ENCODE peak calls at places on chromosomes 12 and 14, in six cellular contexts. One of them, this sample, is unnamed. For H3K4me1 and H3K27me3, the result is how much of the 10 kb centered on the place peaks cover.

GRCh38 chr12:69685810-69686209 is 13.3 kb downstream of the BEST3 start:
- DNase-seq in CD4-positive, CD25-positive, alpha-beta regulatory T cell: no peak
- DNase-seq in transverse colon: no peak
- DNase-seq in Peyer's patch: no peak
- DNase-seq in spleen: no peak
- DNase-seq in aorta: no peak
- DNase-seq in this sample: no peak

GRCh38 chr12:65511927-65512326 is 233.4 kb downstream of the MSRB3 start:
- DNase-seq in CD4-positive, CD25-positive, alpha-beta regulatory T cell: no peak
- DNase-seq in transverse colon: no peak
- DNase-seq in Peyer's patch: no peak
- DNase-seq in spleen: no peak
- DNase-seq in aorta: no peak
- DNase-seq in this sample: no peak

GRCh38 chr12:119148049-119148448 is 30.7 kb upstream of the HSPB8 start:
- DNase-seq in CD4-positive, CD25-positive, alpha-beta regulatory T cell: no peak
- DNase-seq in transverse colon: no peak
- DNase-seq in Peyer's patch: no peak
- DNase-seq in spleen: no peak
- DNase-seq in aorta: no peak
- DNase-seq in this sample: no peak

GRCh38 chr12:128798543-128799341 is 25.0 kb downstream of the SLC15A4 start:
- DNase-seq in CD4-positive, CD25-positive, alpha-beta regulatory T cell: no peak
- DNase-seq in transverse colon: no peak
- DNase-seq in Peyer's patch: no peak
- DNase-seq in spleen: no peak
- DNase-seq in aorta: no peak
- DNase-seq in this sample: no peak

GRCh38 chr14:94394594-94395305 is 6.3 kb upstream of the SERPINA1 start:
- DNase-seq in CD4-positive, CD25-positive, alpha-beta regulatory T cell: no peak
- DNase-seq in transverse colon: peak
- DNase-seq in Peyer's patch: no peak
- DNase-seq in spleen: peak
- DNase-seq in aorta: peak
- DNase-seq in this sample: no peak

GRCh38 chr14:51787352-51787751 is 73.1 kb upstream of the GNG2 start:
- DNase-seq in CD4-positive, CD25-positive, alpha-beta regulatory T cell: no peak
- DNase-seq in transverse colon: no peak
- DNase-seq in Peyer's patch: no peak
- DNase-seq in spleen: no peak
- DNase-seq in aorta: no peak
- DNase-seq in this sample: no peak

GRCh38 chr12:132021031-132021871 is 71.5 kb downstream of the EP400 start:
- DNase-seq in CD4-positive, CD25-positive, alpha-beta regulatory T cell: no peak
- DNase-seq in transverse colon: no peak
- DNase-seq in Peyer's patch: no peak
- DNase-seq in spleen: no peak
- DNase-seq in aorta: peak
- DNase-seq in this sample: no peak

GRCh38 chr12:102740157-102741032 is 176.6 kb downstream of the PAH start:
- DNase-seq in CD4-positive, CD25-positive, alpha-beta regulatory T cell: no peak
- DNase-seq in transverse colon: no peak
- DNase-seq in Peyer's patch: no peak
- DNase-seq in spleen: no peak
- DNase-seq in aorta: no peak
- DNase-seq in this sample: no peak

GRCh38 chr14:36293824-36294223 is 26.6 kb downstream of the MBIP start:
- DNase-seq in CD4-positive, CD25-positive, alpha-beta regulatory T cell: no peak
- DNase-seq in transverse colon: no peak
- DNase-seq in Peyer's patch: no peak
- DNase-seq in spleen: no peak
- DNase-seq in aorta: no peak
- DNase-seq in this sample: no peak

GRCh38 chr12:42583017-42583416 is 6.5 kb downstream of the PRICKLE1 start:
- DNase-seq in CD4-positive, CD25-positive, alpha-beta regulatory T cell: no peak
- DNase-seq in transverse colon: no peak
- DNase-seq in Peyer's patch: no peak
- DNase-seq in spleen: no peak
- DNase-seq in aorta: no peak
- DNase-seq in this sample: no peak

GRCh38 chr12:120662879-120663278 is 22.5 kb downstream of the CABP1 start:
- DNase-seq in CD4-positive, CD25-positive, alpha-beta regulatory T cell: no peak
- DNase-seq in transverse colon: no peak
- DNase-seq in Peyer's patch: no peak
- DNase-seq in spleen: no peak
- DNase-seq in aorta: no peak
- DNase-seq in this sample: no peak

GRCh38 chr12:49920241-49920914 is 16.7 kb upstream of the FAIM2 start:
- DNase-seq in CD4-positive, CD25-positive, alpha-beta regulatory T cell: no peak
- DNase-seq in transverse colon: no peak
- DNase-seq in Peyer's patch: no peak
- DNase-seq in spleen: peak
- DNase-seq in aorta: no peak
- DNase-seq in this sample: no peak

GRCh38 chr12:25254271-25254880 is 3.6 kb upstream of the KRAS start:
- DNase-seq in CD4-positive, CD25-positive, alpha-beta regulatory T cell: no peak
- DNase-seq in transverse colon: no peak
- DNase-seq in Peyer's patch: no peak
- DNase-seq in spleen: no peak
- DNase-seq in aorta: no peak
- DNase-seq in this sample: no peak

GRCh38 chr12:131843527-131843926 is 15.3 kb downstream of the MMP17 start:
- DNase-seq in CD4-positive, CD25-positive, alpha-beta regulatory T cell: no peak
- DNase-seq in transverse colon: no peak
- DNase-seq in Peyer's patch: no peak
- DNase-seq in spleen: no peak
- DNase-seq in aorta: no peak
- DNase-seq in this sample: no peak

GRCh38 chr12:3795096-3795799 is 42.3 kb upstream of the CRACR2A start:
- DNase-seq in CD4-positive, CD25-positive, alpha-beta regulatory T cell: no peak
- DNase-seq in transverse colon: no peak
- DNase-seq in Peyer's patch: no peak
- DNase-seq in spleen: no peak
- DNase-seq in aorta: no peak
- DNase-seq in this sample: no peak

GRCh38 chr14:21103710-21104447 is 3.0 kb downstream of the TMEM253 start:
- DNase-seq in CD4-positive, CD25-positive, alpha-beta regulatory T cell: peak
- DNase-seq in transverse colon: peak
- DNase-seq in Peyer's patch: peak
- DNase-seq in spleen: peak
- DNase-seq in aorta: peak
- DNase-seq in this sample: peak

GRCh38 chr12:124326104-124326503 is 31.2 kb downstream of the RFLNA start:
- DNase-seq in CD4-positive, CD25-positive, alpha-beta regulatory T cell: no peak
- DNase-seq in transverse colon: no peak
- DNase-seq in Peyer's patch: no peak
- DNase-seq in spleen: no peak
- DNase-seq in aorta: no peak
- DNase-seq in this sample: no peak

GRCh38 chr12:72618764-72619163 is 346.6 kb downstream of the TRHDE start:
- DNase-seq in CD4-positive, CD25-positive, alpha-beta regulatory T cell: no peak
- DNase-seq in transverse colon: no peak
- DNase-seq in Peyer's patch: no peak
- DNase-seq in spleen: no peak
- DNase-seq in aorta: no peak
- DNase-seq in this sample: no peak

GRCh38 chr12:114407034-114407420 is 1.1 kb upstream of the TBX5 start:
- DNase-seq in CD4-positive, CD25-positive, alpha-beta regulatory T cell: no peak
- DNase-seq in transverse colon: no peak
- DNase-seq in Peyer's patch: no peak
- DNase-seq in spleen: no peak
- DNase-seq in aorta: no peak
- DNase-seq in this sample: no peak

GRCh38 chr14:91805659-91806058 is 61.7 kb downstream of the TC2N start:
- DNase-seq in CD4-positive, CD25-positive, alpha-beta regulatory T cell: no peak
- DNase-seq in transverse colon: no peak
- DNase-seq in Peyer's patch: no peak
- DNase-seq in spleen: no peak
- DNase-seq in aorta: no peak
- DNase-seq in this sample: no peak

GRCh38 chr14:105494606-105494929 is 3.5 kb downstream of the TEDC1 start:
- DNase-seq in CD4-positive, CD25-positive, alpha-beta regulatory T cell: no peak
- DNase-seq in transverse colon: no peak
- DNase-seq in Peyer's patch: no peak
- DNase-seq in spleen: no peak
- DNase-seq in aorta: peak
- DNase-seq in this sample: no peak

GRCh38 chr12:132446535-132447326 is 43.2 kb upstream of the FBRSL1 start:
- DNase-seq in CD4-positive, CD25-positive, alpha-beta regulatory T cell: no peak
- DNase-seq in transverse colon: no peak
- DNase-seq in Peyer's patch: no peak
- DNase-seq in spleen: no peak
- DNase-seq in aorta: no peak
- DNase-seq in this sample: no peak

GRCh38 chr14:105325716-105326567 is 11.4 kb downstream of the PACS2 start:
- DNase-seq in CD4-positive, CD25-positive, alpha-beta regulatory T cell: no peak
- DNase-seq in transverse colon: no peak
- DNase-seq in Peyer's patch: no peak
- DNase-seq in spleen: no peak
- DNase-seq in aorta: no peak
- DNase-seq in this sample: no peak

GRCh38 chr12:123614531-123614930 is 12.6 kb downstream of the DDX55 start:
- DNase-seq in CD4-positive, CD25-positive, alpha-beta regulatory T cell: no peak
- DNase-seq in transverse colon: no peak
- DNase-seq in Peyer's patch: no peak
- DNase-seq in spleen: no peak
- DNase-seq in aorta: no peak
- DNase-seq in this sample: no peak

GRCh38 chr14:56131865-56132830 is 13.9 kb downstream of the PELI2 start:
- DNase-seq in CD4-positive, CD25-positive, alpha-beta regulatory T cell: no peak
- DNase-seq in transverse colon: no peak
- DNase-seq in Peyer's patch: no peak
- DNase-seq in spleen: no peak
- DNase-seq in aorta: no peak
- DNase-seq in this sample: no peak

GRCh38 chr12:4974217-4974616 is 64.5 kb downstream of the KCNA1 start:
- DNase-seq in CD4-positive, CD25-positive, alpha-beta regulatory T cell: no peak
- DNase-seq in transverse colon: no peak
- DNase-seq in Peyer's patch: no peak
- DNase-seq in spleen: no peak
- DNase-seq in aorta: no peak
- DNase-seq in this sample: no peak

GRCh38 chr14:91228112-91229004 is 16.1 kb downstream of the GPR68 start:
- DNase-seq in CD4-positive, CD25-positive, alpha-beta regulatory T cell: peak
- DNase-seq in transverse colon: no peak
- DNase-seq in Peyer's patch: peak
- DNase-seq in spleen: peak
- DNase-seq in aorta: no peak
- DNase-seq in this sample: no peak

GRCh38 chr14:61564623-61565091 is 130.7 kb upstream of the HIF1A start:
- DNase-seq in CD4-positive, CD25-positive, alpha-beta regulatory T cell: no peak
- DNase-seq in transverse colon: no peak
- DNase-seq in Peyer's patch: no peak
- DNase-seq in spleen: no peak
- DNase-seq in aorta: no peak
- DNase-seq in this sample: no peak

GRCh38 chr12:124904306-124905098 is 9.9 kb downstream of the UBC start:
- DNase-seq in CD4-positive, CD25-positive, alpha-beta regulatory T cell: no peak
- DNase-seq in transverse colon: peak
- DNase-seq in Peyer's patch: no peak
- DNase-seq in spleen: peak
- DNase-seq in aorta: peak
- DNase-seq in this sample: peak

GRCh38 chr14:40796168-40796567 is 810.5 kb upstream of the LRFN5 start:
- DNase-seq in CD4-positive, CD25-positive, alpha-beta regulatory T cell: no peak
- DNase-seq in transverse colon: no peak
- DNase-seq in Peyer's patch: no peak
- DNase-seq in spleen: no peak
- DNase-seq in aorta: no peak
- DNase-seq in this sample: no peak

GRCh38 chr14:106187176-106187670 is 660.8 kb downstream of the TMEM121 start:
- DNase-seq in CD4-positive, CD25-positive, alpha-beta regulatory T cell: no peak
- DNase-seq in transverse colon: no peak
- DNase-seq in Peyer's patch: no peak
- DNase-seq in spleen: no peak
- DNase-seq in aorta: no peak
- DNase-seq in this sample: no peak

GRCh38 chr14:99755629-99756603 is 37.3 kb upstream of the EML1 start:
- DNase-seq in CD4-positive, CD25-positive, alpha-beta regulatory T cell: no peak
- DNase-seq in transverse colon: peak
- DNase-seq in Peyer's patch: peak
- DNase-seq in spleen: peak
- DNase-seq in aorta: peak
- DNase-seq in this sample: peak
- H3K4me1 ChIP-seq in CD4-positive, CD25-positive, alpha-beta regulatory T cell: under half
- H3K4me1 ChIP-seq in transverse colon: under half
- H3K4me1 ChIP-seq in Peyer's patch: under half
- H3K4me1 ChIP-seq in spleen: half or more
- H3K4me1 ChIP-seq in aorta: under half
- H3K4me1 ChIP-seq in this sample: under half

DNA sequence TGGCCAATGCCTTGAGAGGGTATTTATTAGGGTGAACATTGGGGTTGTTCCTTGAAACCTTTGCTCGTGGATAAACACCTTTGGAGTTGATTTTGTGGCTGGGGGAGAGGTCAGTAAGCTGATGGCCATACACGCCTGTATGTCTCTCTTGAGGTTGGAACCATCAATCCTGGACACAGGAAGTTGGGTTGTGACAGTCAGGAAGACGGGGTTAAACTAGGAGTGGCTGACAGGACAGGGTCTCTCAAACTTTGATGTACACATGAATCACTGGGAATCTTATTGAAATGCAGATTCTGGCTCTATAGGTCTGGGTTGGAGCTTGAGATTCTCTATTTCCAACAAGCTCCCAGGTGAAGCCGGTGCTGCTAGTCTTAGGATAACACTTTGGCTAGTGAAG is 12.8 kb upstream of the WSCD2 start:
- DNase-seq in CD4-positive, CD25-positive, alpha-beta regulatory T cell: no peak
- DNase-seq in transverse colon: no peak
- DNase-seq in Peyer's patch: no peak
- DNase-seq in spleen: no peak
- DNase-seq in aorta: no peak
- DNase-seq in this sample: no peak
- H3K27me3 ChIP-seq in CD4-positive, CD25-positive, alpha-beta regulatory T cell: under half
- H3K27me3 ChIP-seq in transverse colon: under half
- H3K27me3 ChIP-seq in Peyer's patch: under half
- H3K27me3 ChIP-seq in spleen: under half
- H3K27me3 ChIP-seq in aorta: under half
- H3K27me3 ChIP-seq in this sample: under half

GRCh38 chr12:55820679-55821078 is 2.8 kb downstream of the ORMDL2 start:
- DNase-seq in CD4-positive, CD25-positive, alpha-beta regulatory T cell: no peak
- DNase-seq in transverse colon: no peak
- DNase-seq in Peyer's patch: no peak
- DNase-seq in spleen: no peak
- DNase-seq in aorta: no peak
- DNase-seq in this sample: no peak
- H3K4me1 ChIP-seq in CD4-positive, CD25-positive, alpha-beta regulatory T cell: under half
- H3K4me1 ChIP-seq in transverse colon: under half
- H3K4me1 ChIP-seq in Peyer's patch: under half
- H3K4me1 ChIP-seq in spleen: half or more
- H3K4me1 ChIP-seq in aorta: under half
- H3K4me1 ChIP-seq in this sample: under half

DNA sequence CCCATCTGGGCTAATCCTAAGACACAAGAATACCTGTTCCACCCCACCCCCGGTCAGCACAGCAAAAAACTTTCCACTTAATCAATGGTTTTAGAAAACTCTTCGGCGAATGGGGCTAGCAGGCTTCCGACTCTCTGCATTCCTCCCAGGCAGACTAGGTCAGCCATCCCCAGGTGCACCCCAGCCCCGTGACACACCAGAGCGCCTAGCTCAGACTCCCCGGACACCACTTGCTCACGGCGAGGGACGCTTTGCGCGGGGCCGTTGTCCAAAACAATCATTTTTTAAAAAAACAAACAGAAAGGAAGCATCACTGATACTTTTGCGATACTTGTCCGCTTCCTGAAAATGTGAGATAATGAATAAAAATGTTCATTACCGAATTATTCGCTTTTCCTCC is 73.3 kb downstream of the BCL11B start:
- DNase-seq in CD4-positive, CD25-positive, alpha-beta regulatory T cell: no peak
- DNase-seq in transverse colon: no peak
- DNase-seq in Peyer's patch: no peak
- DNase-seq in spleen: no peak
- DNase-seq in aorta: no peak
- DNase-seq in this sample: no peak
- H3K27me3 ChIP-seq in CD4-positive, CD25-positive, alpha-beta regulatory T cell: under half
- H3K27me3 ChIP-seq in transverse colon: under half
- H3K27me3 ChIP-seq in Peyer's patch: under half
- H3K27me3 ChIP-seq in spleen: under half
- H3K27me3 ChIP-seq in aorta: under half
- H3K27me3 ChIP-seq in this sample: under half

This sample was measured in heart left ventricle.